ENCODE peak calls at places on chromosomes 13 and 19, in nine cellular contexts. Z is endodermal cell, A is AG09319, B is PC-3, K is bronchial epithelial cell, F is neural progenitor cell, X is HFFc6, Q is endothelial cell of umbilical vein, T is psoas muscle. P is an unnamed sample.

GRCh38 chr19:40607311-40607871 is 6.2 kb downstream of the LTBP4 start:
- DNase-seq in Z (peak; percentile 60), Q (no peak), T (no peak), X (no peak), K (no peak), F (peak; percentile 32), B (no peak), A (no peak), P (no peak)

GRCh38 chr19:46428278-46429141 is at the start of gene PNMA8C:
- DNase-seq in T (peak; percentile 74), Q (peak; percentile 38), Z (peak; percentile 92), B (no peak), K (no peak), X (peak; percentile 25), F (peak; percentile 97), A (no peak), P (peak; percentile 51)

GRCh38 chr19:33440682-33441081 is 67.2 kb downstream of the CEBPG start:
- DNase-seq in A (no peak), Z (no peak), Q (no peak), X (no peak), F (no peak), K (no peak), B (no peak), T (no peak), P (no peak)

GRCh38 chr13:49308104-49308875 is 60.6 kb downstream of the CDADC1 start:
- DNase-seq in F (no peak), A (peak; percentile 14), T (peak; percentile 85), Q (peak; percentile 13), B (no peak), X (no peak), Z (no peak), K (peak; percentile 36), P (peak; percentile 72)

GRCh38 chr19:23764781-23765180 is 6.1 kb upstream of the ZNF681 start:
- DNase-seq in F (no peak), Q (no peak), X (no peak), T (no peak), Z (no peak), K (no peak), B (no peak), A (no peak), P (no peak)

GRCh38 chr19:5154129-5154798 is 185.4 kb downstream of the KDM4B start:
- DNase-seq in F (peak; percentile 64), K (no peak), B (peak; percentile 39), X (no peak), T (no peak), A (no peak), Z (peak; percentile 91), Q (no peak), P (no peak)

GRCh38 chr13:104625196-104625595 is 1559.0 kb upstream of the SLC10A2 start:
- DNase-seq in Q (no peak), B (no peak), Z (no peak), T (no peak), A (no peak), F (no peak), X (no peak), K (no peak), P (no peak)

GRCh38 chr13:46179576-46180368 is 2.2 kb downstream of the LCP1 start:
- DNase-seq in A (no peak), B (no peak), Q (no peak), K (no peak), F (no peak), T (peak; percentile 33), Z (no peak), X (no peak), P (peak; percentile 56)

GRCh38 chr19:19139876-19140229 is 1.6 kb upstream of the TMEM161A start:
- DNase-seq in F (no peak), Q (no peak), A (no peak), X (no peak), K (no peak), Z (no peak), T (no peak), B (no peak), P (no peak)
- TF ChIP-seq CTCF in F (no peak), Q (no peak), A (no peak), X (peak; percentile 70), K (no peak), Z (peak; percentile 7), T (no peak), B (no peak), P (no peak)

DNA sequence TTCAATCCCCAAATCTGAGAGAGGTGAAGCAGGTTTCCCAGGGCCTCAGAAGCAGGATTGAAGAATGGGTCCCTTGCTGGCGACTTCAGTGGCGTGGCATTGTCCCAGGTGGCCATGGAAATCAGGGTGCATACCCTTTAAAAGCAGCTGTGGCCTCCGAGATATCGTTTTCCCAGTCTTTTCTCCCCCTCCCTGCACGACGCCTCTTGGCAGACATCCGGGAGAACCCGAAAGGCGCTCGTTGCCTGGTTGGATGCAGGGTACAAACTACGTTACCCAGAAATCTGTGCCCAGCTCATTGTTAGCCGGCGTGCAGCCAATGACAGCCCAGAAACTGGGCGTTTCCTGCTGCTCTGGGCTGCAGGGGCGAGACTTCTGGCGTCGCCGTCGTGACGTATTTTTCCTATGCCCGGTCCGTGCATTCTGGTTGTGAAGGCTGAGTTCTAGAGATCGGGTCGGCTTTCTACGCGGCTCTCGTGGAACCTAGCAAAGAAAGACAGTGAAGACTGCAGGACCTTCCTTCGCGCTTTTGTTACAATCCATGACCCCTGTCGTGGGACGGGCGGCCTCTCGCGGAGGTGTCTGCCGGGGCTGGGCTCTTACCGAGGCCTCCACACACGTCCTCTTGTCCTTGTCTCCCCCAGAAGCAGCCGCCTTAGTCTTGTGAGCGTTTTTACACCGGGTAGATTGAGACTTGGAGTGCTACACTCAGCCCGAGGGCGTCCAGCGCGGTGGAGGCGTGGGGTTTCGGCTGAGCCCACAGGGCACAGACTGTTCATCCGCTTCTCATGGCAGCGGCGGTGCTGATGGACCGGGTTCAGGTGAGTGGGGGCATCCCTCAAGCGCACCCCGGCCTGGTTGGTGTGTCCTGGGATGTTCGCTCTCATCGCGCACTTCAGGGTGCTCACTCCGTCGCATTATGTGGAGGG is at the start of gene ZNF304:
- DNase-seq in A (peak; percentile 80), X (peak; percentile 95), F (peak; percentile 97), B (peak; percentile 99), T (peak; percentile 94), Q (peak; percentile 95), K (peak; percentile 93), Z (peak; percentile 97), P (peak; percentile 93)
- TF ChIP-seq CTCF in A (no peak), X (no peak), F (no peak), B (no peak), T (no peak), Q (no peak), K (no peak), Z (no peak), P (no peak)

GRCh38 chr19:35141627-35142401 is 1.2 kb upstream of the FXYD7 start:
- DNase-seq in B (no peak), Q (no peak), F (peak; percentile 42), T (no peak), Z (peak; percentile 65), K (no peak), X (no peak), A (no peak), P (no peak)

GRCh38 chr19:35142531-35143230 is 374 bp upstream of the FXYD7 start:
- DNase-seq in F (peak; percentile 84), Q (peak; percentile 43), X (no peak), K (no peak), T (no peak), A (no peak), B (peak; percentile 63), Z (peak; percentile 94), P (no peak)

GRCh38 chr19:35139618-35139943 is 957 bp downstream of the FXYD1 start:
- DNase-seq in Z (no peak), T (no peak), A (no peak), B (no peak), X (no peak), F (no peak), Q (no peak), K (no peak), P (no peak)

GRCh38 chr19:35140207-35140897 is 1.7 kb downstream of the FXYD1 start:
- DNase-seq in T (no peak), K (no peak), Z (no peak), B (no peak), F (no peak), Q (no peak), X (no peak), A (no peak), P (no peak)

DNA sequence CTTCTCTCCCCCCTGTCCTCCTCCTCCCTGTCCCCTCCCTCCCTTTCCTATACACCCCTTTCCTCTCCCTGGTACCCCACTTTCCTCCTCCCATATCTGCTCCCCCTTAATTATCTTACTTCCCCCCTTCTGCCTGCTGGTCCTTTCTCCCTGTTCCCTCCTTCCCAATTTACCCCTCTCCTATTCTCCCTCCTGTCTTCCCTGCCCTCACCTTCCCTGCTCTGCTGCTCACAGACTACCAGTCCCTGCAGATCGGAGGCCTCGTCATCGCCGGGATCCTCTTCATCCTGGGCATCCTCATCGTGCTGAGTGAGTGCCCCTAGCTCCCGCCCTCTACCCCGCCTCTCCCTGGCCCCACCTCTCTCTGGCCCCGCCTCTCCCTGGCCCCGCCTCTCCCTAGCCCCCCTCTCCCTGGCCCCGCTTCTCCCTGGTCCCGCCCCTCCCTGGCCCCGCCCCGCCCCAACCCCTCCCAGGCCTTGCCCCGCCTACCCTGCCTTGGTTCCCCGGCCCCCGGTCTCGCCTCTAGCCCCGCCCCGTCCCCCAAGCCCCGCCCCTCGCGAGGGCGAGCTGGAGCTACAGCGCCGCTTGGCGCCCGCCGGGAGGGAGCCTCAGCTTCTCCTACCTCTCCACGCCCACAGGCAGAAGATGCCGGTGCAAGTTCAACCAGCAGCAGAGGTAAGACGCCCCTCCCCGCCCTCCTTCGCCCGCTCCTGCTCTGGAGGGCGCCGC is 2.0 kb upstream of the FXYD7 start:
- DNase-seq in A (peak; percentile 68), T (peak; percentile 95), Q (peak; percentile 79), B (peak; percentile 82), X (peak; percentile 77), Z (peak; percentile 100), K (peak; percentile 81), F (peak; percentile 96), P (peak; percentile 95)
- TF ChIP-seq CTCF in A (peak; percentile 53), T (peak; percentile 35), Q (peak; percentile 63), B (peak; percentile 39), X (peak; percentile 56), Z (peak; percentile 55), K (peak; percentile 76), F (peak; percentile 55), P (peak; percentile 14)

GRCh38 chr19:6275170-6275744 is 4.5 kb downstream of the MLLT1 start:
- DNase-seq in K (no peak), B (no peak), A (no peak), Q (no peak), Z (no peak), X (no peak), T (no peak), F (no peak), P (no peak)

GRCh38 chr19:6276447-6276846 is 3.3 kb downstream of the MLLT1 start:
- DNase-seq in F (no peak), K (no peak), B (no peak), Z (no peak), A (peak; percentile 70), Q (peak; percentile 58), T (peak; percentile 75), X (peak; percentile 44), P (peak; percentile 54)

GRCh38 chr19:6273701-6274601 is 5.8 kb downstream of the MLLT1 start:
- DNase-seq in Z (no peak), X (peak; percentile 92), F (no peak), K (peak; percentile 77), T (peak; percentile 90), B (peak; percentile 95), A (peak; percentile 77), Q (peak; percentile 83), P (peak; percentile 90)

GRCh38 chr19:6272913-6273600 is 6.7 kb downstream of the MLLT1 start:
- DNase-seq in B (no peak), F (peak; percentile 54), Q (no peak), Z (no peak), A (no peak), X (no peak), K (no peak), T (no peak), P (no peak)

DNA sequence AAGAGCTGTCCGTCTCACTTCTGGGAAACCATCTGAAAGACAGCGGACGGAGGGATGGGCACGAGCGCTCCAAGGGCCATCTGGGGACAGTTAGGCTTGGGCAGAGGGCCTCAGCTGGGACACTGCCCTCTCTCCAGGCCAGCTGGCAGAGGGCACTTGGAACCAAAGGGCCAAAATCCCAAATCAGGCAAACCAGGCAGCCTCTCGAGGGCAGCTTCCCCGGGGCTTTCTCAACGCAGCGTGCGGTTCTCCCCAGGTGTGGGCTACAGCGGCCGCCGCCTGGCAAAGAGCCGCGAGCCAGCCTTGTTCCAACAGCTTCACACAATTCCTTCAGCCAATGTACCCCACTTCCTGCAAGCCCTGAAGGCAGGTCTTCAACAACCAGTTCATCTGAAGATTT is 5.0 kb downstream of the MLLT1 start:
- DNase-seq in B (no peak), Z (no peak), A (no peak), Q (no peak), T (peak; percentile 60), X (no peak), K (no peak), F (no peak), P (no peak)
- TF ChIP-seq CTCF in B (no peak), Z (no peak), A (no peak), Q (no peak), T (no peak), X (no peak), K (no peak), F (no peak), P (no peak)

P was measured in lung.